ENCODE peak calls at places on chromosomes 4 and X, in nine cellular contexts. One of them, this sample, is unnamed.

GRCh38 chr4:184473265-184473514 is 1.2 kb downstream of the IRF2 start:
- DNase-seq in mucosa of descending colon: no peak
- DNase-seq in AG09309: no peak
- DNase-seq in CD4-positive, alpha-beta T cell: no peak
- DNase-seq in GM10248: no peak
- DNase-seq in lower lobe of right lung: no peak
- DNase-seq in astrocyte of the cerebellum: no peak
- DNase-seq in ovary: no peak
- DNase-seq in neural progenitor cell: no peak
- DNase-seq in this sample: no peak

GRCh38 chr4:37865450-37865849 is 25.4 kb upstream of the TBC1D1 start:
- DNase-seq in ovary: no peak
- DNase-seq in mucosa of descending colon: no peak
- DNase-seq in CD4-positive, alpha-beta T cell: no peak
- DNase-seq in GM10248: no peak
- DNase-seq in astrocyte of the cerebellum: peak
- DNase-seq in AG09309: no peak
- DNase-seq in lower lobe of right lung: no peak
- DNase-seq in neural progenitor cell: no peak
- DNase-seq in this sample: no peak

GRCh38 chr4:61298178-61298740 is 98.1 kb downstream of the ADGRL3 start:
- DNase-seq in CD4-positive, alpha-beta T cell: no peak
- DNase-seq in neural progenitor cell: peak
- DNase-seq in astrocyte of the cerebellum: no peak
- DNase-seq in lower lobe of right lung: no peak
- DNase-seq in mucosa of descending colon: no peak
- DNase-seq in AG09309: no peak
- DNase-seq in GM10248: no peak
- DNase-seq in ovary: no peak
- DNase-seq in this sample: no peak

GRCh38 chr4:141467225-141467624 is 169.2 kb upstream of the IL15 start:
- DNase-seq in mucosa of descending colon: no peak
- DNase-seq in GM10248: no peak
- DNase-seq in ovary: no peak
- DNase-seq in lower lobe of right lung: no peak
- DNase-seq in neural progenitor cell: no peak
- DNase-seq in CD4-positive, alpha-beta T cell: no peak
- DNase-seq in AG09309: no peak
- DNase-seq in astrocyte of the cerebellum: no peak
- DNase-seq in this sample: peak

GRCh38 chr4:128776794-128777216 is 32.7 kb upstream of the JADE1 start:
- DNase-seq in CD4-positive, alpha-beta T cell: no peak
- DNase-seq in neural progenitor cell: no peak
- DNase-seq in AG09309: peak
- DNase-seq in GM10248: no peak
- DNase-seq in astrocyte of the cerebellum: peak
- DNase-seq in ovary: peak
- DNase-seq in mucosa of descending colon: peak
- DNase-seq in lower lobe of right lung: peak
- DNase-seq in this sample: peak

GRCh38 chrX:44770111-44770510 is 73.7 kb upstream of the DUSP21 start:
- DNase-seq in AG09309: no peak
- DNase-seq in neural progenitor cell: no peak
- DNase-seq in ovary: no peak
- DNase-seq in CD4-positive, alpha-beta T cell: no peak
- DNase-seq in GM10248: no peak
- DNase-seq in astrocyte of the cerebellum: no peak
- DNase-seq in mucosa of descending colon: no peak
- DNase-seq in lower lobe of right lung: no peak
- DNase-seq in this sample: no peak

GRCh38 chr4:24774452-24774851 is 20.9 kb upstream of the SOD3 start:
- DNase-seq in astrocyte of the cerebellum: no peak
- DNase-seq in CD4-positive, alpha-beta T cell: no peak
- DNase-seq in GM10248: no peak
- DNase-seq in ovary: no peak
- DNase-seq in AG09309: no peak
- DNase-seq in neural progenitor cell: no peak
- DNase-seq in mucosa of descending colon: no peak
- DNase-seq in lower lobe of right lung: no peak
- DNase-seq in this sample: no peak

GRCh38 chr4:82017680-82018079 is 356.1 kb downstream of the HNRNPD start:
- DNase-seq in astrocyte of the cerebellum: peak
- DNase-seq in ovary: no peak
- DNase-seq in mucosa of descending colon: no peak
- DNase-seq in CD4-positive, alpha-beta T cell: no peak
- DNase-seq in neural progenitor cell: peak
- DNase-seq in AG09309: no peak
- DNase-seq in GM10248: peak
- DNase-seq in lower lobe of right lung: no peak
- DNase-seq in this sample: peak

GRCh38 chrX:108036298-108036973 is 8.4 kb upstream of the VSIG1 start:
- DNase-seq in astrocyte of the cerebellum: peak
- DNase-seq in GM10248: no peak
- DNase-seq in AG09309: no peak
- DNase-seq in neural progenitor cell: no peak
- DNase-seq in CD4-positive, alpha-beta T cell: no peak
- DNase-seq in ovary: no peak
- DNase-seq in mucosa of descending colon: no peak
- DNase-seq in lower lobe of right lung: no peak
- DNase-seq in this sample: peak

GRCh38 chr4:96389752-96390151 is 549.9 kb downstream of the PDHA2 start:
- DNase-seq in astrocyte of the cerebellum: no peak
- DNase-seq in mucosa of descending colon: no peak
- DNase-seq in lower lobe of right lung: no peak
- DNase-seq in CD4-positive, alpha-beta T cell: no peak
- DNase-seq in AG09309: no peak
- DNase-seq in GM10248: no peak
- DNase-seq in ovary: no peak
- DNase-seq in neural progenitor cell: no peak
- DNase-seq in this sample: no peak

GRCh38 chr4:96390404-96390803 is 550.5 kb downstream of the PDHA2 start:
- DNase-seq in mucosa of descending colon: no peak
- DNase-seq in lower lobe of right lung: no peak
- DNase-seq in neural progenitor cell: no peak
- DNase-seq in AG09309: no peak
- DNase-seq in CD4-positive, alpha-beta T cell: no peak
- DNase-seq in astrocyte of the cerebellum: no peak
- DNase-seq in ovary: no peak
- DNase-seq in GM10248: no peak
- DNase-seq in this sample: no peak

DNA sequence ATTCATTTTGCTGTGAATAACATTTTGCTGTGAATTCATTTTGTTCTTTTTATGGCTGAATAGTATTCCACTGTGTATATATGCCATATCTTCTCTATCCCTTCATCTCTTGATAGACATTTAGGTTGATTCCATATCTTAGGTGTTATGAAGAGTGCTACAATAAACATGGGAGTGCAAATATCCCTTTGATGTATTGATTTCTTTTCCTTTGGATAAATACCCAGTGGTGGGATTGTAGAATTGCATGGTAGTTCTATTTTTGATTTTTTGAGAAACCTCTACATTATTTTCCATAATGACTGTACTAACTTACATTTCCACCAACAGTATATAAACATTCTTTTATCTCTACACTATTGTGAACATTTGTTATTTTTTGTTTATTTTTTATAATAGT is 555.9 kb downstream of the PDHA2 start:
- DNase-seq in mucosa of descending colon: no peak
- DNase-seq in lower lobe of right lung: no peak
- DNase-seq in ovary: no peak
- DNase-seq in CD4-positive, alpha-beta T cell: no peak
- DNase-seq in GM10248: no peak
- DNase-seq in astrocyte of the cerebellum: no peak
- DNase-seq in neural progenitor cell: no peak
- DNase-seq in AG09309: no peak
- DNase-seq in this sample: no peak
- TF ChIP-seq CTCF in mucosa of descending colon: no peak
- TF ChIP-seq CTCF in lower lobe of right lung: no peak
- TF ChIP-seq CTCF in ovary: no peak
- TF ChIP-seq CTCF in CD4-positive, alpha-beta T cell: no peak
- TF ChIP-seq CTCF in GM10248: no peak
- TF ChIP-seq CTCF in astrocyte of the cerebellum: no peak
- TF ChIP-seq CTCF in neural progenitor cell: peak
- TF ChIP-seq CTCF in AG09309: no peak
- TF ChIP-seq CTCF in this sample: no peak

GRCh38 chrX:136166221-136166855 is 19.0 kb downstream of the FHL1 start:
- DNase-seq in astrocyte of the cerebellum: no peak
- DNase-seq in neural progenitor cell: peak
- DNase-seq in mucosa of descending colon: no peak
- DNase-seq in lower lobe of right lung: no peak
- DNase-seq in CD4-positive, alpha-beta T cell: no peak
- DNase-seq in GM10248: no peak
- DNase-seq in ovary: no peak
- DNase-seq in AG09309: peak
- DNase-seq in this sample: no peak
- TF ChIP-seq CTCF in astrocyte of the cerebellum: peak
- TF ChIP-seq CTCF in neural progenitor cell: peak
- TF ChIP-seq CTCF in mucosa of descending colon: no peak
- TF ChIP-seq CTCF in lower lobe of right lung: peak
- TF ChIP-seq CTCF in CD4-positive, alpha-beta T cell: no peak
- TF ChIP-seq CTCF in GM10248: peak
- TF ChIP-seq CTCF in ovary: no peak
- TF ChIP-seq CTCF in AG09309: peak
- TF ChIP-seq CTCF in this sample: peak

GRCh38 chr4:126051709-126052424 is 737.1 kb downstream of the FAT4 start:
- DNase-seq in AG09309: peak
- DNase-seq in GM10248: no peak
- DNase-seq in CD4-positive, alpha-beta T cell: no peak
- DNase-seq in mucosa of descending colon: no peak
- DNase-seq in neural progenitor cell: no peak
- DNase-seq in astrocyte of the cerebellum: peak
- DNase-seq in ovary: no peak
- DNase-seq in lower lobe of right lung: no peak
- DNase-seq in this sample: peak
- TF ChIP-seq CTCF in AG09309: no peak
- TF ChIP-seq CTCF in GM10248: no peak
- TF ChIP-seq CTCF in CD4-positive, alpha-beta T cell: no peak
- TF ChIP-seq CTCF in mucosa of descending colon: no peak
- TF ChIP-seq CTCF in neural progenitor cell: no peak
- TF ChIP-seq CTCF in astrocyte of the cerebellum: peak
- TF ChIP-seq CTCF in ovary: no peak
- TF ChIP-seq CTCF in lower lobe of right lung: no peak
- TF ChIP-seq CTCF in this sample: peak

GRCh38 chrX:11445540-11445939 is 152.3 kb downstream of the AMELX start:
- DNase-seq in neural progenitor cell: no peak
- DNase-seq in GM10248: no peak
- DNase-seq in mucosa of descending colon: no peak
- DNase-seq in ovary: no peak
- DNase-seq in AG09309: no peak
- DNase-seq in CD4-positive, alpha-beta T cell: no peak
- DNase-seq in lower lobe of right lung: no peak
- DNase-seq in astrocyte of the cerebellum: no peak
- DNase-seq in this sample: no peak
- TF ChIP-seq CTCF in neural progenitor cell: no peak
- TF ChIP-seq CTCF in GM10248: no peak
- TF ChIP-seq CTCF in mucosa of descending colon: no peak
- TF ChIP-seq CTCF in ovary: no peak
- TF ChIP-seq CTCF in AG09309: no peak
- TF ChIP-seq CTCF in CD4-positive, alpha-beta T cell: no peak
- TF ChIP-seq CTCF in lower lobe of right lung: peak
- TF ChIP-seq CTCF in astrocyte of the cerebellum: no peak
- TF ChIP-seq CTCF in this sample: no peak

GRCh38 chr4:92387459-92388069 is 83.8 kb downstream of the GRID2 start:
- DNase-seq in astrocyte of the cerebellum: peak
- DNase-seq in GM10248: peak
- DNase-seq in AG09309: no peak
- DNase-seq in neural progenitor cell: peak
- DNase-seq in CD4-positive, alpha-beta T cell: no peak
- DNase-seq in lower lobe of right lung: no peak
- DNase-seq in mucosa of descending colon: no peak
- DNase-seq in ovary: no peak
- DNase-seq in this sample: peak
- TF ChIP-seq CTCF in astrocyte of the cerebellum: peak
- TF ChIP-seq CTCF in GM10248: peak
- TF ChIP-seq CTCF in AG09309: peak
- TF ChIP-seq CTCF in neural progenitor cell: peak
- TF ChIP-seq CTCF in CD4-positive, alpha-beta T cell: peak
- TF ChIP-seq CTCF in lower lobe of right lung: peak
- TF ChIP-seq CTCF in mucosa of descending colon: no peak
- TF ChIP-seq CTCF in ovary: no peak
- TF ChIP-seq CTCF in this sample: peak